ENCODE peak calls at places on chromosomes 6 and 20, in ten cellular contexts. O is left ventricle myocardium inferior; H is stimulated activated CD4-positive, alpha-beta T cell treated with anti-CD3 and anti-CD28 coated beads, Interleukin-12 subunit alpha, Interleukin-12 subunit beta, amount 100 ng/mL, for 4 hours; W is germinal center; L is LHCN-M2; I is endothelial cell; S is NCI-H1436; R is HFF-Myc; E is tibial artery; V is osteocyte. G is an unnamed sample.
A peak's percentile ranks its signal among the peaks of the same experiment; 100 is the strongest.

GRCh38 chr20:24273251-24273650 is 196.2 kb upstream of the SYNDIG1 start:
- DNase-seq in H (no peak), R (no peak), W (no peak), E (no peak), V (no peak), L (no peak), I (no peak), S (no peak), O (no peak), G (no peak)

GRCh38 chr6:33208089-33208967 is at the start of gene RING1:
- DNase-seq in H (peak; percentile 84), R (no peak), S (peak; percentile 64), W (peak; percentile 94), I (peak; percentile 68), V (peak; percentile 95), L (peak; percentile 72), E (peak; percentile 86), O (peak; percentile 93), G (peak; percentile 95)

GRCh38 chr6:127302728-127303675 is 36.3 kb downstream of the RNF146 start:
- DNase-seq in L (peak; percentile 54), H (peak; percentile 28), V (no peak), S (no peak), O (no peak), R (peak; percentile 15), I (peak; percentile 16), E (peak; percentile 48), W (peak; percentile 68), G (peak; percentile 76)

GRCh38 chr20:44561876-44562275 is 20.5 kb upstream of the PKIG start:
- DNase-seq in H (no peak), L (no peak), O (no peak), R (no peak), V (no peak), S (no peak), W (no peak), I (no peak), E (no peak), G (no peak)

GRCh38 chr6:33577106-33577535 is 3.0 kb downstream of the BAK1 start:
- DNase-seq in E (peak; percentile 68), I (no peak), H (no peak), L (no peak), O (peak; percentile 53), R (no peak), W (no peak), S (no peak), V (no peak), G (no peak)

GRCh38 chr20:14677455-14677854 is 340.0 kb upstream of the FLRT3 start:
- DNase-seq in S (no peak), I (no peak), E (no peak), L (no peak), H (no peak), V (no peak), O (no peak), R (no peak), W (no peak), G (no peak)

GRCh38 chr20:56865055-56865454 is 235.9 kb downstream of the TFAP2C start:
- DNase-seq in W (no peak), R (no peak), S (no peak), O (no peak), H (no peak), V (no peak), I (no peak), L (no peak), E (no peak), G (no peak)

GRCh38 chr20:16740365-16741072 is 7.6 kb upstream of the OTOR start:
- DNase-seq in W (no peak), V (no peak), I (no peak), E (no peak), R (no peak), S (no peak), H (no peak), L (no peak), O (no peak), G (no peak)

GRCh38 chr6:169665289-169665688 is 36.5 kb downstream of the WDR27 start:
- DNase-seq in L (no peak), R (no peak), W (no peak), V (no peak), S (peak; percentile 22), O (no peak), E (no peak), H (no peak), I (no peak), G (no peak)

GRCh38 chr20:11274137-11274536 is 600.3 kb upstream of the JAG1 start:
- DNase-seq in R (peak; percentile 31), I (peak; percentile 24), S (peak; percentile 50), H (no peak), L (peak; percentile 67), W (no peak), V (no peak), O (no peak), E (peak; percentile 32), G (peak; percentile 61)

GRCh38 chr6:37381579-37381978 is 27.8 kb downstream of the RNF8 start:
- DNase-seq in E (no peak), S (peak; percentile 39), L (peak; percentile 46), V (no peak), O (no peak), H (no peak), W (peak; percentile 67), I (peak; percentile 20), R (peak; percentile 46), G (no peak)

GRCh38 chr6:135323202-135323668 is 142.1 kb downstream of the MYB start:
- DNase-seq in W (peak; percentile 20), E (no peak), I (no peak), R (no peak), V (no peak), H (no peak), L (no peak), S (no peak), O (no peak), G (no peak)

GRCh38 chr6:45073771-45074170 is 254.4 kb upstream of the RUNX2 start:
- DNase-seq in L (no peak), V (no peak), E (no peak), I (no peak), O (no peak), R (no peak), S (no peak), H (no peak), W (no peak), G (no peak)

GRCh38 chr20:60039526-60039925 is 81.3 kb downstream of the CDH26 start:
- DNase-seq in W (no peak), L (no peak), E (no peak), S (no peak), H (no peak), V (peak; percentile 46), R (no peak), I (no peak), O (no peak), G (no peak)

GRCh38 chr6:157822221-157823000 is 635 bp upstream of the SNX9 start:
- DNase-seq in H (no peak), O (peak; percentile 25), S (no peak), I (peak; percentile 33), E (no peak), L (no peak), R (no peak), V (peak; percentile 85), W (no peak), G (peak; percentile 37)

GRCh38 chr20:58389324-58389967 is 417 bp downstream of the VAPB start:
- DNase-seq in V (no peak), H (peak; percentile 10), W (peak; percentile 29), L (peak; percentile 38), S (no peak), E (peak; percentile 25), I (peak; percentile 41), O (peak; percentile 41), R (no peak), G (no peak)

GRCh38 chr6:31548423-31548873 is 1.0 kb downstream of the NFKBIL1 start:
- DNase-seq in W (no peak), E (no peak), L (no peak), R (no peak), I (no peak), V (no peak), O (no peak), H (no peak), S (no peak), G (no peak)

GRCh38 chr20:11248691-11249178 is 574.9 kb upstream of the JAG1 start:
- DNase-seq in H (no peak), L (no peak), E (no peak), W (no peak), S (peak; percentile 16), I (no peak), V (no peak), O (no peak), R (no peak), G (no peak)

GRCh38 chr6:36241728-36242127 is 28.1 kb upstream of the PNPLA1 start:
- DNase-seq in V (no peak), H (no peak), O (no peak), E (no peak), S (no peak), L (no peak), R (no peak), W (peak; percentile 79), I (no peak), G (no peak)

GRCh38 chr20:53867741-53868351 is 202.5 kb downstream of the BCAS1 start:
- DNase-seq in E (no peak), V (no peak), I (no peak), W (no peak), S (no peak), R (no peak), H (no peak), O (no peak), L (no peak), G (no peak)

GRCh38 chr20:32519367-32519730 is 65.8 kb downstream of the NOL4L start:
- DNase-seq in S (no peak), H (no peak), I (no peak), W (no peak), V (no peak), O (no peak), R (no peak), E (no peak), L (no peak), G (peak; percentile 33)

GRCh38 chr6:49336514-49337131 is 126.4 kb downstream of the MMUT start:
- DNase-seq in R (no peak), S (no peak), O (no peak), V (no peak), I (no peak), L (no peak), H (no peak), W (no peak), E (no peak), G (no peak)

GRCh38 chr6:108736832-108737231 is 111.4 kb upstream of the ARMC2 start:
- DNase-seq in E (peak; percentile 69), H (no peak), W (no peak), O (no peak), L (peak; percentile 90), R (peak; percentile 50), V (no peak), S (no peak), I (no peak), G (peak; percentile 76)

GRCh38 chr6:38933426-38933825 is 115.2 kb upstream of the GLP1R start:
- DNase-seq in W (no peak), H (no peak), O (no peak), S (no peak), V (no peak), I (no peak), R (no peak), L (peak; percentile 32), E (no peak), G (no peak)

GRCh38 chr6:12967686-12968085 is 251.1 kb downstream of the PHACTR1 start:
- DNase-seq in V (no peak), S (no peak), I (no peak), H (no peak), R (peak; percentile 77), O (no peak), E (no peak), W (no peak), L (no peak), G (no peak)

GRCh38 chr6:5278571-5279120 is 17.3 kb downstream of the FARS2 start:
- DNase-seq in I (no peak), R (no peak), E (no peak), L (no peak), S (no peak), H (no peak), V (no peak), W (no peak), O (no peak), G (no peak)

GRCh38 chr6:35833534-35833933 is 28.4 kb downstream of the LHFPL5 start:
- DNase-seq in R (no peak), W (no peak), V (no peak), H (no peak), I (no peak), L (peak; percentile 3), E (no peak), O (no peak), S (no peak), G (no peak)

G was measured in Peyer's patch.